ENCODE peak calls at places on chromosomes 12 and 14, in nine cellular contexts. Q is fibroblast of lung, C is fibroblast of mammary gland, G is GM20000, F is tibial artery, A is endothelial cell, Y is mesothelial cell of epicardium, T is AG09309, M is thoracic aorta. H is an unnamed sample.

GRCh38 chr14:78398216-78398615 is 228.0 kb downstream of the NRXN3 start:
- DNase-seq in Q (no peak), C (no peak), G (no peak), F (no peak), A (no peak), Y (no peak), T (no peak), M (no peak), H (no peak)

GRCh38 chr12:24595652-24596235 is 353.2 kb downstream of the BCAT1 start:
- DNase-seq in Q (peak), C (peak), G (no peak), F (no peak), A (peak), Y (no peak), T (no peak), M (no peak), H (peak)

GRCh38 chr12:65977384-65977783 is 153.1 kb downstream of the HMGA2 start:
- DNase-seq in Q (no peak), C (no peak), G (no peak), F (no peak), A (no peak), Y (no peak), T (no peak), M (no peak), H (no peak)

GRCh38 chr14:68715032-68715924 is 77.6 kb downstream of the ZFP36L1 start:
- DNase-seq in Q (no peak), C (peak), G (no peak), F (no peak), A (no peak), Y (no peak), T (no peak), M (no peak), H (no peak)

GRCh38 chr12:109539508-109539907 is 33.8 kb downstream of the MMAB start:
- DNase-seq in Q (peak), C (peak), G (no peak), F (no peak), A (no peak), Y (no peak), T (no peak), M (no peak), H (no peak)

GRCh38 chr14:63192085-63192484 is 12.2 kb upstream of the RHOJ start:
- DNase-seq in Q (no peak), C (peak), G (no peak), F (no peak), A (no peak), Y (no peak), T (no peak), M (no peak), H (no peak)

GRCh38 chr12:95385646-95386045 is 88.3 kb upstream of the METAP2 start:
- DNase-seq in Q (peak), C (peak), G (no peak), F (no peak), A (no peak), Y (no peak), T (peak), M (no peak), H (no peak)

GRCh38 chr12:31033146-31033545 is 40.5 kb upstream of the DDX11 start:
- DNase-seq in Q (no peak), C (no peak), G (no peak), F (no peak), A (no peak), Y (no peak), T (no peak), M (no peak), H (no peak)

GRCh38 chr12:110338754-110339153 is 57.7 kb downstream of the ATP2A2 start:
- DNase-seq in Q (peak), C (no peak), G (peak), F (no peak), A (no peak), Y (no peak), T (no peak), M (no peak), H (no peak)

GRCh38 chr14:81269100-81269978 is 48.6 kb upstream of the GTF2A1 start:
- DNase-seq in Q (peak), C (peak), G (peak), F (no peak), A (peak), Y (no peak), T (no peak), M (no peak), H (peak)

GRCh38 chr12:111757361-111758119 is 9.2 kb upstream of the ALDH2 start:
- DNase-seq in Q (peak), C (peak), G (peak), F (peak), A (no peak), Y (no peak), T (no peak), M (no peak), H (no peak)

GRCh38 chr12:34048714-34049113 is 26.4 kb downstream of the ALG10 start:
- DNase-seq in Q (no peak), C (no peak), G (no peak), F (no peak), A (no peak), Y (no peak), T (no peak), M (no peak), H (no peak)

GRCh38 chr14:99657645-99658155 is 12.8 kb downstream of the HHIPL1 start:
- DNase-seq in Q (no peak), C (no peak), G (no peak), F (no peak), A (no peak), Y (no peak), T (no peak), M (no peak), H (no peak)

GRCh38 chr12:29581641-29582040 is 84.2 kb upstream of the OVCH1 start:
- DNase-seq in Q (peak), C (peak), G (no peak), F (no peak), A (no peak), Y (no peak), T (peak), M (no peak), H (no peak)

GRCh38 chr14:76456200-76456599 is 80.3 kb downstream of the ESRRB start:
- DNase-seq in Q (peak), C (peak), G (peak), F (no peak), A (peak), Y (no peak), T (no peak), M (no peak), H (peak)

GRCh38 chr12:114018669-114019068 is 52.5 kb upstream of the RBM19 start:
- DNase-seq in Q (peak), C (peak), G (no peak), F (no peak), A (no peak), Y (no peak), T (no peak), M (no peak), H (no peak)

GRCh38 chr12:108752387-108752786 is 21.1 kb upstream of the CORO1C start:
- DNase-seq in Q (peak), C (no peak), G (no peak), F (no peak), A (no peak), Y (no peak), T (no peak), M (no peak), H (no peak)

GRCh38 chr14:91870001-91870400 is 2.7 kb upstream of the TC2N start:
- DNase-seq in Q (no peak), C (no peak), G (no peak), F (no peak), A (no peak), Y (no peak), T (no peak), M (no peak), H (no peak)

GRCh38 chr12:110565919-110566871 is 16.9 kb downstream of the PPTC7 start:
- DNase-seq in Q (no peak), C (no peak), G (no peak), F (no peak), A (no peak), Y (no peak), T (no peak), M (no peak), H (no peak)

GRCh38 chr12:93101367-93101766 is 172.3 kb upstream of the EEA1 start:
- DNase-seq in Q (no peak), C (no peak), G (no peak), F (no peak), A (no peak), Y (no peak), T (no peak), M (no peak), H (no peak)

GRCh38 chr12:64243809-64244208 is 21.7 kb upstream of the KICS2 start:
- DNase-seq in Q (no peak), C (no peak), G (no peak), F (no peak), A (no peak), Y (no peak), T (no peak), M (no peak), H (no peak)

GRCh38 chr14:23186913-23187654 is 3.6 kb upstream of the SLC7A8 start:
- DNase-seq in Q (peak), C (peak), G (peak), F (no peak), A (peak), Y (no peak), T (no peak), M (no peak), H (peak)

GRCh38 chr12:132393991-132394949 is 64.9 kb upstream of the GALNT9 start:
- DNase-seq in Q (no peak), C (no peak), G (no peak), F (peak), A (no peak), Y (no peak), T (no peak), M (no peak), H (no peak)

GRCh38 chr12:1926274-1926673 is 7.8 kb upstream of the CACNA2D4 start:
- DNase-seq in Q (no peak), C (no peak), G (no peak), F (peak), A (no peak), Y (no peak), T (no peak), M (no peak), H (no peak)

GRCh38 chr14:101918125-101918989 is 46.0 kb upstream of the DYNC1H1 start:
- DNase-seq in Q (peak), C (no peak), G (no peak), F (no peak), A (no peak), Y (no peak), T (no peak), M (no peak), H (no peak)

GRCh38 chr12:95646781-95647184 is 95.5 kb upstream of the USP44 start:
- DNase-seq in Q (no peak), C (peak), G (no peak), F (no peak), A (no peak), Y (peak), T (peak), M (no peak), H (peak)

GRCh38 chr12:20367731-20368652 is at the start of gene PDE3A:
- DNase-seq in Q (peak), C (peak), G (no peak), F (peak), A (peak), Y (peak), T (peak), M (no peak), H (peak)

GRCh38 chr12:52200783-52201519 is 9.1 kb upstream of the KRT80 start:
- DNase-seq in Q (no peak), C (no peak), G (no peak), F (no peak), A (no peak), Y (no peak), T (no peak), M (no peak), H (no peak)

GRCh38 chr14:64501326-64502171 is 2.1 kb downstream of the ZBTB25 start:
- DNase-seq in Q (peak), C (peak), G (no peak), F (peak), A (no peak), Y (peak), T (peak), M (no peak), H (peak)

GRCh38 chr12:124498178-124498869 is 69.1 kb downstream of the NCOR2 start:
- DNase-seq in Q (peak), C (peak), G (no peak), F (no peak), A (no peak), Y (no peak), T (no peak), M (no peak), H (no peak)

GRCh38 chr12:124510301-124510970 is 57.0 kb downstream of the NCOR2 start:
- DNase-seq in Q (no peak), C (no peak), G (no peak), F (no peak), A (no peak), Y (no peak), T (no peak), M (no peak), H (no peak)

GRCh38 chr12:68868043-68868790 is 60.2 kb downstream of the MDM2 start:
- DNase-seq in Q (no peak), C (no peak), G (no peak), F (no peak), A (no peak), Y (no peak), T (no peak), M (no peak), H (no peak)

GRCh38 chr14:68278568-68279436 is 459.2 kb downstream of the RAD51B start:
- DNase-seq in Q (peak), C (peak), G (no peak), F (no peak), A (no peak), Y (no peak), T (no peak), M (no peak), H (no peak)

GRCh38 chr12:90940872-90941499 is 14.0 kb downstream of the CCER1 start:
- DNase-seq in Q (peak), C (peak), G (no peak), F (no peak), A (no peak), Y (no peak), T (peak), M (no peak), H (no peak)

GRCh38 chr12:32666510-32666909 is 12.6 kb upstream of the DNM1L start:
- DNase-seq in Q (peak), C (peak), G (no peak), F (no peak), A (no peak), Y (no peak), T (no peak), M (no peak), H (no peak)

GRCh38 chr12:50642755-50643154 is 121.1 kb upstream of the ATF1 start:
- DNase-seq in Q (no peak), C (no peak), G (no peak), F (no peak), A (no peak), Y (no peak), T (no peak), M (no peak), H (no peak)

GRCh38 chr12:50640321-50640939 is 123.5 kb upstream of the ATF1 start:
- DNase-seq in Q (no peak), C (no peak), G (no peak), F (no peak), A (no peak), Y (no peak), T (no peak), M (no peak), H (no peak)

GRCh38 chr12:50639721-50640120 is 124.2 kb upstream of the ATF1 start:
- DNase-seq in Q (no peak), C (no peak), G (no peak), F (no peak), A (no peak), Y (no peak), T (no peak), M (no peak), H (no peak)

GRCh38 chr12:50642035-50642451 is 121.9 kb upstream of the ATF1 start:
- DNase-seq in Q (peak), C (peak), G (no peak), F (no peak), A (no peak), Y (no peak), T (no peak), M (no peak), H (no peak)

DNA sequence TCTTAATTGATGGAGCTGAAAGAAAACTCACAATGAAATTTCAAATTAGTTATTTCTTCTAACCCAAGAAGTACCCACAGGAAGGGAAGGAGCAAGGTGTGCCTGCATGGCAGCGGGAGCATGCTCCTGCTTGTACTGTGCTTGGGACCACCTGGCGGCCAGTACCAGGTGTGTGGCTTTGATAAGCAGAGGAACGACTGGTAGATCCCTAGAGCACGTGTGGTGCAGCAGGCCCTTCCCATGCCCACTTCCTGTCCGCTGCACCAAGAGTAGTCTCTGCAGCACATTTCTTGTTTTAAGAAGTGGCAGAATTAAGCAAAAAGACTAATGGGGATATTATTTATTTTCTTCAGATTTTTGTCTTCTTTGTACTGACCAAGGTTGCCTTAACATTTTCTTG is 122.3 kb upstream of the ATF1 start:
- DNase-seq in Q (no peak), C (no peak), G (no peak), F (no peak), A (peak), Y (no peak), T (no peak), M (no peak), H (no peak)
- TF ChIP-seq CTCF in Q (no peak), C (no peak), G (no peak), F (no peak), A (no peak), Y (no peak), T (no peak), M (no peak), H (no peak)

DNA sequence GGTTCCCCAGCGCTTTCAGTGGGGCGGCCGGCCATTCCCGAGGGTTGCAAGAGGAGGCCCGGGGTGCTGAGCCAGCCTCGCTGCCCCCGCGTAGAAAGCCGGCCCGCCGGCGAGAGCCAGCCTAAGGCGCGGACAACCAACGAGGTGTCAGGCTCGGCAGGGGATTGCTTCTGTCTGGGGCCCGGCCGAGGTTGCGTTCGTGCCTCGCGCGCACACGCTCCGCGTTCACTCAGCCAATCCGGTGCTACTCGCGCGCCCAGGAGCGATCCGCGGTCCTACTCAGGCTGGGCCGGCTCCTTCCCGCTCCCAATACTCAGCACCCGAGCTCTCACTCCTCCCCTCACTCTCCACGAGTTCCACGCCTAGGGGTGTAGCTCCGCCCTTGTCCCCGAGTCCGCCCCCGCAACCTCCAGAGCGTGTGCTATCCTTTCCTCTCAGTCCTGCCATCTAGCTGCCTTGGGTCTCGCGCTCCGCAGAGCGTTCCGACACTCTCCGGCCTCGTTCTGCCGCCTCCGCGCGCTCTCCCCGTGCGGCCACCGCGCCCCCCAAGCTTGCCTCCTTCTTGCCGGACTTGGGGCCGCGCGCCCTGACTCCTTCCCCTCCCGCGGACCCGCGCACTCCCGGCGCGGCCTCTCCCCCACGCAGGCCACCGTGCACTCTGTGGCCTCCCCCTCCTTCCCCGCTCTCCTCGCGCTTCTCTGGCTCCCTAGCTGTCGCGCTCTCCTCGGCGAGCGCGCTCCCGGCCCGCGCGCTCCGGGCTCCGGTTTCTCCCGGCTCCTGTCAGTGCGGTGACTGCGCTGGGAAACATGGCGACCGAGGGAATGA is at the start of gene GPHN:
- DNase-seq in Q (peak), C (peak), G (peak), F (peak), A (peak), Y (peak), T (peak), M (peak), H (peak)
- TF ChIP-seq CTCF in Q (peak), C (peak), G (peak), F (peak), A (no peak), Y (no peak), T (peak), M (no peak), H (no peak)

GRCh38 chr12:14482361-14482760 is 85.3 kb downstream of the PLBD1 start:
- DNase-seq in Q (no peak), C (no peak), G (no peak), F (no peak), A (no peak), Y (no peak), T (no peak), M (no peak), H (no peak)

GRCh38 chr12:14481201-14481600 is 86.5 kb downstream of the PLBD1 start:
- DNase-seq in Q (no peak), C (no peak), G (no peak), F (no peak), A (no peak), Y (no peak), T (no peak), M (no peak), H (no peak)

GRCh38 chr12:14479004-14479403 is 88.7 kb downstream of the PLBD1 start:
- DNase-seq in Q (no peak), C (no peak), G (no peak), F (no peak), A (no peak), Y (no peak), T (no peak), M (no peak), H (no peak)

DNA sequence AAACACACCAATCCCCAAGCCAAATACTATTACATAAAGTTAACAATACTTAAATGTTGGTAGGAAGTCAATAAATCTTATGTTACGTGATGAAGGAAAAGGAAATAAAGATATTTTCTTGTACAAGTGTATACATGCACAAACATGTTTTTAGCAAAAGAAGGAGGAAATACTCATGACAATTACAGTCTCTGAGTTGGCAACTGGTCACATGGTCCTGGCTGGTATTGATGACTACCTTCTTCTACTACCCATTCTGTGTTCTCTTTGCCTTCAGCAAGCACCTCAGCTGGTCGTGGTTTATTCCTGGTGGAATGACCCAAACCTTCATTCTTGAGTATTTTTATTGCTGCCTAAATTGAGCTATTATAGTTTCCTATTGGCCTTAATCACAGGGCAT is 84.8 kb downstream of the PLBD1 start:
- DNase-seq in Q (no peak), C (no peak), G (no peak), F (no peak), A (no peak), Y (no peak), T (no peak), M (no peak), H (no peak)
- TF ChIP-seq CTCF in Q (no peak), C (no peak), G (no peak), F (no peak), A (no peak), Y (no peak), T (no peak), M (no peak), H (no peak)

GRCh38 chr14:36649872-36650650 is 11.6 kb upstream of the PAX9 start:
- DNase-seq in Q (no peak), C (no peak), G (no peak), F (no peak), A (no peak), Y (no peak), T (no peak), M (no peak), H (no peak)

GRCh38 chr14:36647417-36647826 is 14.2 kb upstream of the PAX9 start:
- DNase-seq in Q (no peak), C (no peak), G (no peak), F (no peak), A (no peak), Y (no peak), T (no peak), M (no peak), H (no peak)

GRCh38 chr14:36647827-36648753 is 13.6 kb upstream of the PAX9 start:
- DNase-seq in Q (peak), C (peak), G (no peak), F (peak), A (peak), Y (peak), T (no peak), M (no peak), H (peak)

GRCh38 chr14:36652542-36653201 is 9.0 kb upstream of the PAX9 start:
- DNase-seq in Q (no peak), C (peak), G (no peak), F (no peak), A (no peak), Y (no peak), T (no peak), M (no peak), H (no peak)

GRCh38 chr14:36646664-36647416 is 14.8 kb upstream of the PAX9 start:
- DNase-seq in Q (no peak), C (no peak), G (no peak), F (peak), A (peak), Y (no peak), T (no peak), M (no peak), H (peak)
- TF ChIP-seq CTCF in Q (no peak), C (no peak), G (no peak), F (peak), A (peak), Y (no peak), T (peak), M (no peak), H (peak)